ENCODE peak calls at places on chromosomes 6 and 20, in six cellular contexts. One of them, this sample, is unnamed.

GRCh38 chr20:52888096-52888495 is 84.1 kb upstream of the TSHZ2 start:
- DNase-seq in iris pigment epithelial cell: no peak
- DNase-seq in activated CD8-positive, alpha-beta memory T cell treated with anti-CD3 and anti-CD28 coated beads for 4 hours: no peak
- DNase-seq in HCEC 1CT: no peak
- DNase-seq in SK-N-SH: no peak
- DNase-seq in NCI-H2227 treated with DMSO at 0.1 percent for 48 hours: no peak
- DNase-seq in this sample: no peak

GRCh38 chr6:128567029-128567428 is 46.6 kb upstream of the PTPRK start:
- DNase-seq in activated CD8-positive, alpha-beta memory T cell treated with anti-CD3 and anti-CD28 coated beads for 4 hours: no peak
- DNase-seq in HCEC 1CT: peak
- DNase-seq in NCI-H2227 treated with DMSO at 0.1 percent for 48 hours: no peak
- DNase-seq in iris pigment epithelial cell: no peak
- DNase-seq in SK-N-SH: no peak
- DNase-seq in this sample: no peak

GRCh38 chr6:38034269-38034914 is 214.9 kb downstream of the ZFAND3 start:
- DNase-seq in HCEC 1CT: peak
- DNase-seq in SK-N-SH: no peak
- DNase-seq in iris pigment epithelial cell: peak
- DNase-seq in activated CD8-positive, alpha-beta memory T cell treated with anti-CD3 and anti-CD28 coated beads for 4 hours: no peak
- DNase-seq in NCI-H2227 treated with DMSO at 0.1 percent for 48 hours: peak
- DNase-seq in this sample: peak

GRCh38 chr6:72246926-72247325 is 360.6 kb downstream of the RIMS1 start:
- DNase-seq in SK-N-SH: peak
- DNase-seq in activated CD8-positive, alpha-beta memory T cell treated with anti-CD3 and anti-CD28 coated beads for 4 hours: no peak
- DNase-seq in iris pigment epithelial cell: peak
- DNase-seq in HCEC 1CT: peak
- DNase-seq in NCI-H2227 treated with DMSO at 0.1 percent for 48 hours: no peak
- DNase-seq in this sample: peak

GRCh38 chr6:6998194-6998569 is 109.6 kb upstream of the RREB1 start:
- DNase-seq in HCEC 1CT: no peak
- DNase-seq in activated CD8-positive, alpha-beta memory T cell treated with anti-CD3 and anti-CD28 coated beads for 4 hours: no peak
- DNase-seq in NCI-H2227 treated with DMSO at 0.1 percent for 48 hours: no peak
- DNase-seq in SK-N-SH: no peak
- DNase-seq in iris pigment epithelial cell: no peak
- DNase-seq in this sample: no peak

GRCh38 chr20:38804682-38805501 is 605 bp upstream of the PPP1R16B start:
- DNase-seq in activated CD8-positive, alpha-beta memory T cell treated with anti-CD3 and anti-CD28 coated beads for 4 hours: peak
- DNase-seq in NCI-H2227 treated with DMSO at 0.1 percent for 48 hours: no peak
- DNase-seq in HCEC 1CT: no peak
- DNase-seq in SK-N-SH: no peak
- DNase-seq in iris pigment epithelial cell: no peak
- DNase-seq in this sample: no peak

GRCh38 chr6:166379103-166379586 is 3.6 kb downstream of the MPC1 start:
- DNase-seq in iris pigment epithelial cell: no peak
- DNase-seq in activated CD8-positive, alpha-beta memory T cell treated with anti-CD3 and anti-CD28 coated beads for 4 hours: no peak
- DNase-seq in HCEC 1CT: no peak
- DNase-seq in SK-N-SH: no peak
- DNase-seq in NCI-H2227 treated with DMSO at 0.1 percent for 48 hours: no peak
- DNase-seq in this sample: no peak

GRCh38 chr6:127855542-127856159 is 45.2 kb downstream of the THEMIS start:
- DNase-seq in NCI-H2227 treated with DMSO at 0.1 percent for 48 hours: no peak
- DNase-seq in iris pigment epithelial cell: peak
- DNase-seq in HCEC 1CT: peak
- DNase-seq in activated CD8-positive, alpha-beta memory T cell treated with anti-CD3 and anti-CD28 coated beads for 4 hours: no peak
- DNase-seq in SK-N-SH: no peak
- DNase-seq in this sample: peak

GRCh38 chr6:145075425-145075824 is 659.9 kb downstream of the EPM2A start:
- DNase-seq in NCI-H2227 treated with DMSO at 0.1 percent for 48 hours: no peak
- DNase-seq in SK-N-SH: no peak
- DNase-seq in iris pigment epithelial cell: no peak
- DNase-seq in activated CD8-positive, alpha-beta memory T cell treated with anti-CD3 and anti-CD28 coated beads for 4 hours: no peak
- DNase-seq in HCEC 1CT: peak
- DNase-seq in this sample: no peak

GRCh38 chr20:8780926-8781325 is 288.0 kb upstream of the PLCB4 start:
- DNase-seq in NCI-H2227 treated with DMSO at 0.1 percent for 48 hours: no peak
- DNase-seq in HCEC 1CT: no peak
- DNase-seq in iris pigment epithelial cell: no peak
- DNase-seq in activated CD8-positive, alpha-beta memory T cell treated with anti-CD3 and anti-CD28 coated beads for 4 hours: no peak
- DNase-seq in SK-N-SH: no peak
- DNase-seq in this sample: no peak

GRCh38 chr6:75130784-75131183 is 75.1 kb downstream of the COL12A1 start:
- DNase-seq in iris pigment epithelial cell: peak
- DNase-seq in NCI-H2227 treated with DMSO at 0.1 percent for 48 hours: no peak
- DNase-seq in HCEC 1CT: peak
- DNase-seq in SK-N-SH: no peak
- DNase-seq in activated CD8-positive, alpha-beta memory T cell treated with anti-CD3 and anti-CD28 coated beads for 4 hours: no peak
- DNase-seq in this sample: peak

GRCh38 chr6:96899019-96899418 is 1.3 kb upstream of the NDUFAF4 start:
- DNase-seq in iris pigment epithelial cell: peak
- DNase-seq in NCI-H2227 treated with DMSO at 0.1 percent for 48 hours: peak
- DNase-seq in HCEC 1CT: peak
- DNase-seq in activated CD8-positive, alpha-beta memory T cell treated with anti-CD3 and anti-CD28 coated beads for 4 hours: no peak
- DNase-seq in SK-N-SH: peak
- DNase-seq in this sample: peak

GRCh38 chr20:33275215-33275614 is 7.8 kb upstream of the BPIFB1 start:
- DNase-seq in SK-N-SH: no peak
- DNase-seq in HCEC 1CT: no peak
- DNase-seq in iris pigment epithelial cell: no peak
- DNase-seq in activated CD8-positive, alpha-beta memory T cell treated with anti-CD3 and anti-CD28 coated beads for 4 hours: no peak
- DNase-seq in NCI-H2227 treated with DMSO at 0.1 percent for 48 hours: no peak
- DNase-seq in this sample: no peak

GRCh38 chr20:60572991-60573390 is 614.8 kb downstream of the CDH26 start:
- DNase-seq in iris pigment epithelial cell: no peak
- DNase-seq in activated CD8-positive, alpha-beta memory T cell treated with anti-CD3 and anti-CD28 coated beads for 4 hours: no peak
- DNase-seq in NCI-H2227 treated with DMSO at 0.1 percent for 48 hours: no peak
- DNase-seq in SK-N-SH: no peak
- DNase-seq in HCEC 1CT: no peak
- DNase-seq in this sample: no peak

GRCh38 chr6:4291453-4292403 is 156.4 kb upstream of the ECI2 start:
- DNase-seq in NCI-H2227 treated with DMSO at 0.1 percent for 48 hours: no peak
- DNase-seq in iris pigment epithelial cell: peak
- DNase-seq in SK-N-SH: no peak
- DNase-seq in HCEC 1CT: peak
- DNase-seq in activated CD8-positive, alpha-beta memory T cell treated with anti-CD3 and anti-CD28 coated beads for 4 hours: no peak
- DNase-seq in this sample: peak

GRCh38 chr20:50298554-50299324 is 108.1 kb downstream of the CEBPB start:
- DNase-seq in activated CD8-positive, alpha-beta memory T cell treated with anti-CD3 and anti-CD28 coated beads for 4 hours: no peak
- DNase-seq in SK-N-SH: no peak
- DNase-seq in NCI-H2227 treated with DMSO at 0.1 percent for 48 hours: no peak
- DNase-seq in HCEC 1CT: no peak
- DNase-seq in iris pigment epithelial cell: no peak
- DNase-seq in this sample: no peak

GRCh38 chr20:6575912-6576391 is 191.5 kb upstream of the BMP2 start:
- DNase-seq in iris pigment epithelial cell: peak
- DNase-seq in activated CD8-positive, alpha-beta memory T cell treated with anti-CD3 and anti-CD28 coated beads for 4 hours: no peak
- DNase-seq in NCI-H2227 treated with DMSO at 0.1 percent for 48 hours: no peak
- DNase-seq in SK-N-SH: peak
- DNase-seq in HCEC 1CT: no peak
- DNase-seq in this sample: peak

GRCh38 chr6:100464910-100465700 is at the start of gene SIM1:
- DNase-seq in SK-N-SH: peak
- DNase-seq in HCEC 1CT: no peak
- DNase-seq in NCI-H2227 treated with DMSO at 0.1 percent for 48 hours: no peak
- DNase-seq in iris pigment epithelial cell: peak
- DNase-seq in activated CD8-positive, alpha-beta memory T cell treated with anti-CD3 and anti-CD28 coated beads for 4 hours: no peak
- DNase-seq in this sample: peak

GRCh38 chr6:4133941-4134838 is 1.2 kb downstream of the ECI2 start:
- DNase-seq in SK-N-SH: peak
- DNase-seq in NCI-H2227 treated with DMSO at 0.1 percent for 48 hours: peak
- DNase-seq in iris pigment epithelial cell: peak
- DNase-seq in activated CD8-positive, alpha-beta memory T cell treated with anti-CD3 and anti-CD28 coated beads for 4 hours: no peak
- DNase-seq in HCEC 1CT: no peak
- DNase-seq in this sample: peak

GRCh38 chr6:7324520-7324919 is 11.5 kb upstream of the SSR1 start:
- DNase-seq in SK-N-SH: no peak
- DNase-seq in HCEC 1CT: no peak
- DNase-seq in NCI-H2227 treated with DMSO at 0.1 percent for 48 hours: no peak
- DNase-seq in activated CD8-positive, alpha-beta memory T cell treated with anti-CD3 and anti-CD28 coated beads for 4 hours: no peak
- DNase-seq in iris pigment epithelial cell: no peak
- DNase-seq in this sample: no peak

GRCh38 chr6:156825475-156825874 is 48.3 kb downstream of the ARID1B start:
- DNase-seq in HCEC 1CT: no peak
- DNase-seq in SK-N-SH: no peak
- DNase-seq in iris pigment epithelial cell: no peak
- DNase-seq in activated CD8-positive, alpha-beta memory T cell treated with anti-CD3 and anti-CD28 coated beads for 4 hours: no peak
- DNase-seq in NCI-H2227 treated with DMSO at 0.1 percent for 48 hours: no peak
- DNase-seq in this sample: peak

GRCh38 chr6:16236648-16237199 is 1.7 kb upstream of the GMPR start:
- DNase-seq in SK-N-SH: no peak
- DNase-seq in iris pigment epithelial cell: peak
- DNase-seq in HCEC 1CT: peak
- DNase-seq in NCI-H2227 treated with DMSO at 0.1 percent for 48 hours: no peak
- DNase-seq in activated CD8-positive, alpha-beta memory T cell treated with anti-CD3 and anti-CD28 coated beads for 4 hours: no peak
- DNase-seq in this sample: peak

GRCh38 chr6:170074435-170074834 is 216.4 kb downstream of the DLL1 start:
- DNase-seq in NCI-H2227 treated with DMSO at 0.1 percent for 48 hours: no peak
- DNase-seq in SK-N-SH: no peak
- DNase-seq in activated CD8-positive, alpha-beta memory T cell treated with anti-CD3 and anti-CD28 coated beads for 4 hours: no peak
- DNase-seq in HCEC 1CT: no peak
- DNase-seq in iris pigment epithelial cell: no peak
- DNase-seq in this sample: no peak

GRCh38 chr6:29926081-29926794 is 16.1 kb upstream of the HLA-A start:
- DNase-seq in SK-N-SH: no peak
- DNase-seq in HCEC 1CT: no peak
- DNase-seq in activated CD8-positive, alpha-beta memory T cell treated with anti-CD3 and anti-CD28 coated beads for 4 hours: no peak
- DNase-seq in iris pigment epithelial cell: peak
- DNase-seq in NCI-H2227 treated with DMSO at 0.1 percent for 48 hours: no peak
- DNase-seq in this sample: peak

GRCh38 chr6:135537782-135538301 is 40.3 kb upstream of the AHI1 start:
- DNase-seq in NCI-H2227 treated with DMSO at 0.1 percent for 48 hours: no peak
- DNase-seq in activated CD8-positive, alpha-beta memory T cell treated with anti-CD3 and anti-CD28 coated beads for 4 hours: peak
- DNase-seq in HCEC 1CT: peak
- DNase-seq in SK-N-SH: no peak
- DNase-seq in iris pigment epithelial cell: peak
- DNase-seq in this sample: peak

GRCh38 chr6:7910298-7910653 is 312 bp downstream of the TXNDC5 start:
- DNase-seq in HCEC 1CT: no peak
- DNase-seq in NCI-H2227 treated with DMSO at 0.1 percent for 48 hours: no peak
- DNase-seq in iris pigment epithelial cell: no peak
- DNase-seq in activated CD8-positive, alpha-beta memory T cell treated with anti-CD3 and anti-CD28 coated beads for 4 hours: no peak
- DNase-seq in SK-N-SH: no peak
- DNase-seq in this sample: no peak

GRCh38 chr6:97394160-97394748 is 111.2 kb upstream of the MMS22L start:
- DNase-seq in SK-N-SH: peak
- DNase-seq in iris pigment epithelial cell: peak
- DNase-seq in HCEC 1CT: peak
- DNase-seq in activated CD8-positive, alpha-beta memory T cell treated with anti-CD3 and anti-CD28 coated beads for 4 hours: peak
- DNase-seq in NCI-H2227 treated with DMSO at 0.1 percent for 48 hours: peak
- DNase-seq in this sample: peak

GRCh38 chr6:39416728-39417127 is 94.2 kb upstream of the KCNK16 start:
- DNase-seq in iris pigment epithelial cell: peak
- DNase-seq in HCEC 1CT: no peak
- DNase-seq in SK-N-SH: no peak
- DNase-seq in NCI-H2227 treated with DMSO at 0.1 percent for 48 hours: no peak
- DNase-seq in activated CD8-positive, alpha-beta memory T cell treated with anti-CD3 and anti-CD28 coated beads for 4 hours: no peak
- DNase-seq in this sample: peak

GRCh38 chr6:69331886-69332285 is 464.9 kb downstream of the LMBRD1 start:
- DNase-seq in NCI-H2227 treated with DMSO at 0.1 percent for 48 hours: no peak
- DNase-seq in iris pigment epithelial cell: no peak
- DNase-seq in SK-N-SH: no peak
- DNase-seq in HCEC 1CT: no peak
- DNase-seq in activated CD8-positive, alpha-beta memory T cell treated with anti-CD3 and anti-CD28 coated beads for 4 hours: no peak
- DNase-seq in this sample: no peak

GRCh38 chr6:50278663-50279062 is 228.9 kb upstream of the DEFB112 start:
- DNase-seq in activated CD8-positive, alpha-beta memory T cell treated with anti-CD3 and anti-CD28 coated beads for 4 hours: no peak
- DNase-seq in SK-N-SH: no peak
- DNase-seq in HCEC 1CT: no peak
- DNase-seq in NCI-H2227 treated with DMSO at 0.1 percent for 48 hours: no peak
- DNase-seq in iris pigment epithelial cell: no peak
- DNase-seq in this sample: no peak